ENCODE peak calls at places on chromosomes 5 and 9, in eight cellular contexts. S is right cardiac atrium, H is OCI-LY7, L is AG04450, E is mammary epithelial cell, U is tibial artery, Q is pancreas, W is A549. K is an unnamed sample.
A peak's percentile ranks its signal among the peaks of the same experiment; 100 is the strongest.

GRCh38 chr5:33409435-33410146 is 31.2 kb upstream of the TARS1 start:
- DNase-seq in S (no peak), H (no peak), L (peak; percentile 69), E (no peak), U (no peak), Q (no peak), W (no peak), K (no peak)

GRCh38 chr9:121836382-121836885 is 185.0 kb downstream of the DAB2IP start:
- DNase-seq in S (no peak), H (no peak), L (no peak), E (no peak), U (no peak), Q (no peak), W (no peak), K (no peak)

GRCh38 chr9:98075332-98075805 is 18.8 kb downstream of the NANS start:
- DNase-seq in S (no peak), H (no peak), L (peak; percentile 26), E (peak; percentile 27), U (no peak), Q (no peak), W (peak; percentile 58), K (peak; percentile 83)

GRCh38 chr9:35570709-35571108 is 34.4 kb upstream of the TESK1 start:
- DNase-seq in S (no peak), H (peak; percentile 41), L (no peak), E (no peak), U (no peak), Q (no peak), W (no peak), K (no peak)

GRCh38 chr9:127867356-127868277 is 9.9 kb downstream of the AK1 start:
- DNase-seq in S (peak; percentile 73), H (no peak), L (no peak), E (no peak), U (no peak), Q (peak; percentile 67), W (no peak), K (no peak)

GRCh38 chr5:163498886-163499285 is 6.5 kb upstream of the MAT2B start:
- DNase-seq in S (no peak), H (no peak), L (no peak), E (peak; percentile 13), U (no peak), Q (no peak), W (no peak), K (peak; percentile 19)

GRCh38 chr9:36317766-36318165 is 59.5 kb upstream of the GNE start:
- DNase-seq in S (no peak), H (no peak), L (no peak), E (peak; percentile 99), U (no peak), Q (peak; percentile 57), W (peak; percentile 95), K (peak; percentile 88)

GRCh38 chr5:155402927-155403645 is 389.5 kb downstream of the KIF4B start:
- DNase-seq in S (no peak), H (no peak), L (no peak), E (peak; percentile 99), U (no peak), Q (peak; percentile 21), W (no peak), K (peak; percentile 85)

GRCh38 chr9:95338243-95338642 is 20.7 kb upstream of the FANCC start:
- DNase-seq in S (no peak), H (no peak), L (no peak), E (no peak), U (no peak), Q (no peak), W (no peak), K (no peak)

GRCh38 chr5:77946381-77947050 is 170.4 kb upstream of the TBCA start:
- DNase-seq in S (no peak), H (no peak), L (no peak), E (no peak), U (no peak), Q (no peak), W (no peak), K (no peak)

GRCh38 chr5:74433255-74434123 is 207.0 kb downstream of the ENC1 start:
- DNase-seq in S (no peak), H (peak; percentile 41), L (no peak), E (peak; percentile 98), U (no peak), Q (no peak), W (no peak), K (peak; percentile 79)

GRCh38 chr5:131854134-131854533 is 57.3 kb upstream of the FNIP1 start:
- DNase-seq in S (no peak), H (no peak), L (no peak), E (peak; percentile 62), U (no peak), Q (no peak), W (no peak), K (peak; percentile 35)

GRCh38 chr5:11681796-11682195 is 222.4 kb downstream of the CTNND2 start:
- DNase-seq in S (no peak), H (no peak), L (no peak), E (no peak), U (no peak), Q (no peak), W (no peak), K (no peak)

GRCh38 chr5:122585111-122585415 is 189.8 kb upstream of the SNX2 start:
- DNase-seq in S (no peak), H (no peak), L (no peak), E (no peak), U (no peak), Q (no peak), W (no peak), K (no peak)

GRCh38 chr9:23123048-23123632 is 676.5 kb downstream of the DMRTA1 start:
- DNase-seq in S (peak; percentile 12), H (peak; percentile 41), L (no peak), E (peak; percentile 4), U (no peak), Q (no peak), W (peak; percentile 52), K (peak; percentile 16)

GRCh38 chr5:15687401-15687800 is 187.4 kb downstream of the FBXL7 start:
- DNase-seq in S (no peak), H (no peak), L (no peak), E (no peak), U (no peak), Q (no peak), W (no peak), K (no peak)

GRCh38 chr5:180375291-180375690 is 22.2 kb upstream of the GFPT2 start:
- DNase-seq in S (no peak), H (no peak), L (no peak), E (no peak), U (no peak), Q (no peak), W (no peak), K (no peak)

GRCh38 chr5:136021016-136021405 is 7.8 kb upstream of the TGFBI start:
- DNase-seq in S (no peak), H (no peak), L (no peak), E (peak; percentile 63), U (no peak), Q (no peak), W (peak; percentile 65), K (no peak)

GRCh38 chr5:127898551-127899213 is 184.9 kb upstream of the SLC12A2 start:
- DNase-seq in S (no peak), H (no peak), L (no peak), E (peak; percentile 50), U (no peak), Q (no peak), W (no peak), K (no peak)

GRCh38 chr9:33506626-33507370 is 17.3 kb upstream of the ANKRD18B start:
- DNase-seq in S (peak; percentile 26), H (no peak), L (peak; percentile 87), E (peak; percentile 99), U (no peak), Q (no peak), W (peak; percentile 90), K (peak; percentile 45)

GRCh38 chr9:137900584-137901310 is 23.2 kb downstream of the CACNA1B start:
- DNase-seq in S (no peak), H (no peak), L (no peak), E (no peak), U (no peak), Q (no peak), W (no peak), K (no peak)

GRCh38 chr9:134858051-134858841 is 22.4 kb upstream of the FCN2 start:
- DNase-seq in S (peak; percentile 11), H (no peak), L (no peak), E (peak; percentile 72), U (peak; percentile 19), Q (no peak), W (peak; percentile 25), K (peak; percentile 71)
- H3K27ac ChIP-seq in S (no peak overlapping the region), H (no peak overlapping the region), L (no peak overlapping the region), E (no peak overlapping the region), U (no peak overlapping the region), Q (no peak overlapping the region), W (no peak overlapping the region), K (peak overlapping the region; percentile 52)

DNA sequence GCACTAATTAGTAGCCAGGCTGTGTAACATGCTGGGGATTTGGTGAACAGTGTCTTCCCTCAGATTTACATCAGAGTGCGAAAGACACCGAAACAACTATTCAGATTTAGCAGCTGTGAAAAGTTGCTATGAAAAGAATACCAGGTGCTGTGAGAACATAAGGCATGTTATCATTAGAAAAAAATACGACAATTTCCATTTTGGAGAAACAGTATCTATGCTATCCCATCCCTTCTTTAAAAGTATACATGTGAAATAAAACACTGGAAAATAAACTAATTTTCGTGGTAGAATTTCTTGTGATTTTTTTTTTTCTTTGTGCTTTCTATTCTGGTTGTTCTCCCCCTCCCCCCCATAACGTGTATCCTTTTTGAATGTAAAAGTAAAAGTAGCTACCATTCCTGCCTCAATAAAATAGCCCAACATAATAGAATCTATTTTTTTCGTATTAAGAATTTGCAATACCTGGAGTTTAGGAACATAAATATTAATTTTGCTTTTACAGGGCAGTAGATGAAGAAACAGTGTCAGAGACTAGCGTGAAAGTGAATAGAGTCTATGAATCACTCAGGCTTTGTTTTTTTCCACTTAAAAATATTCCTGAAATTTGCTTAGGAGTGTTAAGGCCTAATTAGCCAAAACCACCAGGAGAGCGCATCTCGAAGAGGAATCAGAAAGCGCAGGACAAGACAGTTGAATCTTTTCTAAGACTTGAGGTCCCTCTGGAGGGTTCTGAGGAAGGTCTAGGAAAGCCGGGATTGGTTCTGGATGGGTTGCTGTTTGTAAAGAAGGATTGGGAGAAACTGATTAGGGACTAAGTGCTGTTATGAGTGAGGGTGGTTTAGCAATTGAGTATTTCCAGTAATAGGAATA is 813 bp upstream of the SLU7 start:
- DNase-seq in S (no peak), H (no peak), L (no peak), E (no peak), U (no peak), Q (no peak), W (no peak), K (no peak)
- H3K27ac ChIP-seq in S (peak overlapping the region; percentile 71), H (peak overlapping the region; percentile 98), L (peak overlapping the region; percentile 58), E (peak overlapping the region; percentile 92), U (peak overlapping the region; percentile 91), Q (peak overlapping the region; percentile 93), W (peak overlapping the region; percentile 81), K (peak overlapping the region; percentile 76)

GRCh38 chr5:80186634-80187033 is 69.2 kb downstream of the SERINC5 start:
- DNase-seq in S (no peak), H (peak; percentile 55), L (no peak), E (no peak), U (no peak), Q (no peak), W (peak; percentile 62), K (peak; percentile 59)
- H3K27ac ChIP-seq in S (no peak overlapping the region), H (peak overlapping the region; percentile 98), L (no peak overlapping the region), E (no peak overlapping the region), U (no peak overlapping the region), Q (peak overlapping the region; percentile 1), W (peak overlapping the region; percentile 2), K (peak overlapping the region; percentile 63)

DNA sequence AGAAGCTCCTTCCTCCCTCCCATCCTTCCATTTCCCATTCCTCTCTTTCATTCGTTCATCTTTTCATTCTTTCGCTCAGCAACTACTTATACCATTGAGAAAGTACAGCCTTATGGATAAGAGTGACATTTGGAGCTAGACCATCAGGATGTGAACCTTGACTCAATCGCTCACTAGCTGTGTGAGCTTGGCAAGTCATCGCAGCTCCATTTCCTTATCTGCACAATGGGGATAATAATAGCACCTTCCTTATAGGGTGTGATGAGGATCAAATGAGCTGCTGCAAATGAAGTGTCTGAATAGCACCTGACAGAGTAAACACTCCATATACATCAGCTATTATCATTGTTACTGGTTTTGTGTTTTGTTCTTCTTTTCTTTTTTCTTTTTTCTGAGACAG is 28.1 kb upstream of the SYNPO start:
- DNase-seq in S (no peak), H (no peak), L (no peak), E (no peak), U (no peak), Q (no peak), W (no peak), K (no peak)
- H3K27ac ChIP-seq in S (peak overlapping the region; percentile 96), H (no peak overlapping the region), L (no peak overlapping the region), E (no peak overlapping the region), U (peak overlapping the region; percentile 93), Q (peak overlapping the region; percentile 80), W (no peak overlapping the region), K (no peak overlapping the region)